ENCODE peak calls at places on chromosomes 3 and 15, in five cellular contexts. V is neural crest cell, O is left lung, C is retinal pigment epithelial cell, M is B cell. S is an unnamed sample.

GRCh38 chr3:176106380-176106779 is 1090.9 kb downstream of the TBL1XR1 start:
- DNase-seq in O (no peak), V (no peak), M (no peak), C (no peak), S (no peak)

GRCh38 chr15:88700716-88701115 is 61.9 kb downstream of the ISG20 start:
- DNase-seq in V (no peak), O (no peak), C (no peak), M (no peak), S (no peak)

GRCh38 chr3:21747376-21747775 is 3.6 kb downstream of the ZNF385D start:
- DNase-seq in O (no peak), C (no peak), V (no peak), M (no peak), S (no peak)

GRCh38 chr15:76239786-76240185 is 71.5 kb downstream of the ETFA start:
- DNase-seq in C (no peak), O (no peak), V (no peak), M (no peak), S (no peak)

GRCh38 chr3:183261103-183261502 is 8.1 kb downstream of the B3GNT5 start:
- DNase-seq in O (no peak), C (no peak), M (no peak), V (no peak), S (no peak)

GRCh38 chr3:197229836-197230235 is 68.6 kb downstream of the DLG1 start:
- DNase-seq in V (no peak), C (no peak), M (no peak), O (no peak), S (no peak)

GRCh38 chr3:33915796-33916589 is 117.6 kb downstream of the PDCD6IP start:
- DNase-seq in O (no peak), M (no peak), V (no peak), C (no peak), S (no peak)

GRCh38 chr15:57395292-57395691 is 19.0 kb downstream of the CGNL1 start:
- DNase-seq in M (no peak), O (no peak), V (no peak), C (peak), S (no peak)

GRCh38 chr3:48504051-48504946 is at the start of gene SHISA5:
- DNase-seq in O (peak), V (peak), M (peak), C (no peak), S (peak)

GRCh38 chr3:140420621-140421357 is 257.1 kb upstream of the TRIM42 start:
- DNase-seq in V (no peak), M (no peak), O (no peak), C (peak), S (no peak)

GRCh38 chr3:140421884-140422283 is 256.0 kb upstream of the TRIM42 start:
- DNase-seq in C (no peak), M (no peak), O (no peak), V (no peak), S (no peak)

GRCh38 chr3:140416686-140417085 is 261.2 kb upstream of the TRIM42 start:
- DNase-seq in O (no peak), V (no peak), C (no peak), M (no peak), S (no peak)
- TF ChIP-seq CTCF in O (no peak), V (no peak), C (no peak), M (no peak), S (no peak)

DNA sequence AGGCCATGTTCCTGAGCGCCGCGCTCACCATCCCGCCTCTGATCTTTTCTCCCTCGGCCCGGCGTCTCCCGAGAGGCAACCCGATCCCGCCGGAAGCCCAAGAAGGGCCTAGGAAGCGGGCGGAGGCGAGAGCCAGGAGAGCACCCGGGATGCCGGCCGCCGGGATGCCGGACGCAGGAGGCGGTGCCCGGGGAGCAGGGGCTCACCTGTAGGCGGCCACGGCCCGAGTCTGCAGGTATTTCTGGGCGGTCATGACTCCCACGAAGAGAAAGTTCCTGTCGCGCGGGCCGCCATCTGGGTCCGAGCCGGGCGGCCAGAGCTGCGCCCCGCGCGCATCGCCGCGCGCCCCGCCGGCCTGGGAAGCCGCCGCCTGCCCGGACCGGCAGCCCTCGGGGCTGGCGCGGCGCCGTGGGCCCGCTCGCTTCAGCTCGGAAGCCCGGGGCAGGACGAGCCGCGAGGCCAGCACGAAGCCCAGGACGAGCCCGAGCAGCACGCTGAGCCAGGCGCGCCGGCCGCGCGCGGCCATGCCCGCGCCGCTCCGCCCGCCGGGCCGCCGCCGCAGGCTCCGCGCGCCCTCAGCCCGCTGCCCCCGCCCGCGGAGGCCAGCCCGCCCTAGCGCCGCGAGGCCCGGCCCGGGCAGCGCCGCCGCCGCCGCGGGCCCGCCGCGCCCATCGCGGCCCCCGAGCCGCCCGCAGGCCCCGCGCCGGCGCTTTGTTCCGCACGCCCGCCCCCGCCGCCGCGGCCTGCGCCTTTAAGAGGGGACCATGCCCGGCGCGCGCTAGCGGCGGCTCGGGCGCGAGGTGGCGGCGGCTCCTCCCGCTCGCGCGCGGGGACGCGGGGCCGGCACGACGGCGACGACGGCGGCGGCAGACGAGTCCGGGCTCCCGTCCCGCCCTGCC is 668 bp downstream of the CHSY1 start:
- DNase-seq in C (no peak), O (no peak), V (peak), M (peak), S (no peak)
- TF ChIP-seq CTCF in C (no peak), O (no peak), V (peak), M (no peak), S (no peak)

GRCh38 chr3:99534951-99535704 is 103.3 kb upstream of the COL8A1 start:
- DNase-seq in M (no peak), V (no peak), C (peak), O (no peak), S (no peak)

GRCh38 chr3:99537416-99537815 is 101.0 kb upstream of the COL8A1 start:
- DNase-seq in O (no peak), M (no peak), C (no peak), V (no peak), S (no peak)

GRCh38 chr3:99529265-99529664 is 109.1 kb upstream of the COL8A1 start:
- DNase-seq in V (no peak), O (no peak), C (no peak), M (no peak), S (no peak)

GRCh38 chr3:99536555-99537314 is 101.7 kb upstream of the COL8A1 start:
- DNase-seq in M (no peak), C (no peak), V (no peak), O (no peak), S (no peak)

GRCh38 chr3:99532246-99532645 is 106.1 kb upstream of the COL8A1 start:
- DNase-seq in M (no peak), V (peak), C (no peak), O (peak), S (no peak)
- TF ChIP-seq CTCF in M (peak), V (peak), C (peak), O (peak), S (peak)

GRCh38 chr3:151209652-151210051 is 6.6 kb upstream of the GPR171 start:
- DNase-seq in C (no peak), O (no peak), M (no peak), V (no peak), S (no peak)

GRCh38 chr3:151214459-151214858 is 11.4 kb upstream of the GPR171 start:
- DNase-seq in O (no peak), V (no peak), M (no peak), C (no peak), S (no peak)

GRCh38 chr3:151213151-151213550 is 10.1 kb upstream of the GPR171 start:
- DNase-seq in C (no peak), O (no peak), M (no peak), V (no peak), S (no peak)

GRCh38 chr3:151213881-151214280 is 10.9 kb upstream of the GPR171 start:
- DNase-seq in O (no peak), M (no peak), V (no peak), C (no peak), S (no peak)

GRCh38 chr3:151210676-151211381 is 7.8 kb upstream of the GPR171 start:
- DNase-seq in V (no peak), O (no peak), C (no peak), M (no peak), S (no peak)
- TF ChIP-seq CTCF in V (no peak), O (no peak), C (peak), M (peak), S (peak)

GRCh38 chr3:11059090-11059798 is 66.7 kb downstream of the SLC6A1 start:
- DNase-seq in M (no peak), C (peak), V (peak), O (peak), S (no peak)
- TF ChIP-seq CTCF in M (no peak), C (peak), V (peak), O (peak), S (peak)

GRCh38 chr15:29687939-29688884 is 134.1 kb downstream of the TJP1 start:
- DNase-seq in O (no peak), M (no peak), V (no peak), C (no peak), S (no peak)
- TF ChIP-seq CTCF in O (no peak), M (no peak), V (no peak), C (no peak), S (no peak)

GRCh38 chr3:46214751-46215352 is 6.7 kb upstream of the CCR1 start:
- DNase-seq in O (peak), V (no peak), C (no peak), M (no peak), S (no peak)
- TF ChIP-seq CTCF in O (peak), V (peak), C (peak), M (no peak), S (peak)

GRCh38 chr3:170809975-170810357 is 60.0 kb downstream of the RPL22L1 start:
- DNase-seq in M (no peak), O (no peak), V (no peak), C (no peak), S (no peak)

GRCh38 chr3:170808041-170808440 is 62.0 kb downstream of the RPL22L1 start:
- DNase-seq in O (no peak), M (no peak), C (no peak), V (no peak), S (no peak)

GRCh38 chr3:170806676-170807075 is 63.3 kb downstream of the RPL22L1 start:
- DNase-seq in O (no peak), C (no peak), V (no peak), M (no peak), S (no peak)

GRCh38 chr3:170811515-170811914 is 58.5 kb downstream of the RPL22L1 start:
- DNase-seq in C (no peak), M (no peak), O (no peak), V (no peak), S (no peak)

DNA sequence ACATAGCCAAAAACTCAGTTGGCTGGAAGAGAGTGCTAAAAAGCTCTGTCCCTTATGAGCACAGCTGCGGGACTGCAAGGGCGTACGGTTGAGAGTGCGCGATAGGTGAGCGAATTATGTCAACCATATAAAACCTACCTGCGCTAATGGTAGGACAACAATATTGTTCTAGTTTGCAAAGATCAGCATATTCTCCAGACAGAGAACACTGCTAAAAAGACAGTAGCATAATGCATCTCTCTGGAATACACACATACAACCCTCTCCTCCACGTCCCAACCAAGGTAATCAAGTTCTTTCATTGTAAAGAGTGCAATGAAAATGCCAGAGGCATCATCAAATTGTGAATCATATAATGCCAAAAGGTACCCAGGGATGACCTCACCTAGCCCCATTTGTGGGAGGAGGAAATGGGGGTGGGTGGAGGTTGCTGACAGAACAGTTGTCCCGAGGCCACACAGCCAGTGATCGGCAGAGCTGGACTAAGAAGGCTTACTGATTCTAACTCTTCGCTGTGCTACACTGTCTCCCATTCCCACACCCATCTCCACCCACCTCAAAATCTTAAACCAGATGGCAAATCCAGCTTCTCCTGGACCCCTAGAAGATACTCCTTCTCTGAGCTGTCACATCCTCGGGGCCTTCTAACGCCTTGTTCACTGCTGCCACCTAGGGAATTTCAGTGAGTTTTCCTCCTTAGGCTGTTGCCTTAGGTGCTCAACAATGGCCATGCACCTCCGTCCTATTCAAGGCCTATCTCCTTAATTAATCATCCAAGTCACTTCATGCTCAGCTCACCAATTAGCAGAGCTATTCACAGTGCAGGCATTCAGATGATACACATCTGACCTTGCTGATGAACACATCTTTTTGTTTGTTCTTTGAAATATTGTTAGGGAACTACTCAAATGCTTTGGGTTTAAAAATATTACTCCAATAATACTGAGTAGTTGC is 60.7 kb downstream of the RPL22L1 start:
- DNase-seq in M (no peak), O (no peak), V (peak), C (no peak), S (no peak)
- TF ChIP-seq CTCF in M (no peak), O (no peak), V (peak), C (peak), S (peak)

GRCh38 chr3:132268956-132269355 is 48.3 kb upstream of the ACP3 start:
- DNase-seq in O (no peak), V (no peak), C (no peak), M (no peak), S (no peak)
- TF ChIP-seq CTCF in O (no peak), V (peak), C (peak), M (no peak), S (peak)

GRCh38 chr3:106566277-106566676 is 697.5 kb upstream of the CBLB start:
- DNase-seq in C (no peak), O (no peak), M (no peak), V (no peak), S (no peak)
- TF ChIP-seq CTCF in C (no peak), O (no peak), M (no peak), V (no peak), S (peak)